ENCODE peak calls at places on chromosomes 11 and 22, in six cellular contexts. I is pancreas, F is AG09319, T is PC-9, B is GM12878, S is fibroblast of mammary gland. E is an unnamed sample.

GRCh38 chr11:117877120-117877784 is 794 bp upstream of the FXYD6 start:
- DNase-seq in S (peak; percentile 15), I (no peak), T (no peak), B (no peak), F (no peak), E (no peak)

GRCh38 chr11:95567685-95568084 is 221.9 kb downstream of the FAM76B start:
- DNase-seq in F (no peak), B (no peak), I (no peak), T (no peak), S (peak; percentile 70), E (no peak)

GRCh38 chr22:47391169-47392053 is 629.0 kb downstream of the TBC1D22A start:
- DNase-seq in I (no peak), F (no peak), B (no peak), S (no peak), T (no peak), E (no peak)

GRCh38 chr22:43042101-43042780 is 27.3 kb upstream of the PACSIN2 start:
- DNase-seq in T (no peak), F (no peak), S (no peak), I (peak; percentile 36), B (no peak), E (no peak)

GRCh38 chr22:39567135-39567946 is 3.2 kb upstream of the CACNA1I start:
- DNase-seq in F (no peak), I (no peak), B (no peak), S (no peak), T (no peak), E (no peak)

GRCh38 chr22:44050766-44051747 is 27.0 kb downstream of the PARVB start:
- DNase-seq in I (no peak), T (no peak), B (no peak), F (no peak), S (no peak), E (no peak)

GRCh38 chr22:31289335-31289734 is 3.0 kb downstream of the PIK3IP1 start:
- DNase-seq in S (no peak), I (no peak), T (no peak), B (no peak), F (no peak), E (no peak)

GRCh38 chr22:32473388-32473952 is 1.1 kb upstream of the FBXO7 start:
- DNase-seq in F (peak; percentile 23), B (peak; percentile 34), I (peak; percentile 17), T (peak; percentile 69), S (peak; percentile 76), E (peak; percentile 63)

GRCh38 chr11:124071622-124071948 is 30.5 kb upstream of the OR10G7 start:
- DNase-seq in F (no peak), B (no peak), S (no peak), T (no peak), I (no peak), E (no peak)

GRCh38 chr11:9573775-9574555 is 495 bp downstream of the WEE1 start:
- DNase-seq in F (no peak), I (no peak), T (no peak), B (no peak), S (no peak), E (no peak)

GRCh38 chr11:19433791-19434190 is 193.0 kb upstream of the E2F8 start:
- DNase-seq in B (no peak), I (no peak), T (no peak), F (no peak), S (no peak), E (no peak)

GRCh38 chr11:66326261-66327111 is 9.6 kb upstream of the CD248 start:
- DNase-seq in T (no peak), I (no peak), F (no peak), B (no peak), S (peak; percentile 59), E (no peak)

GRCh38 chr11:119085523-119085878 is 820 bp downstream of the HMBS start:
- DNase-seq in T (peak; percentile 36), F (no peak), S (no peak), I (no peak), B (no peak), E (no peak)

GRCh38 chr11:48013269-48013901 is 33.0 kb downstream of the PTPRJ start:
- DNase-seq in F (no peak), S (no peak), T (peak; percentile 46), B (no peak), I (peak; percentile 22), E (peak; percentile 46)

GRCh38 chr11:93686812-93687211 is 25.3 kb downstream of the CEP295 start:
- DNase-seq in I (no peak), T (no peak), S (peak; percentile 74), F (no peak), B (no peak), E (no peak)

GRCh38 chr11:122253541-122254317 is 137.7 kb upstream of the BLID start:
- DNase-seq in B (no peak), I (no peak), T (no peak), S (peak; percentile 20), F (no peak), E (no peak)

GRCh38 chr11:133724116-133724515 is 121.2 kb downstream of the SPATA19 start:
- DNase-seq in I (no peak), S (no peak), B (no peak), F (no peak), T (no peak), E (no peak)

DNA sequence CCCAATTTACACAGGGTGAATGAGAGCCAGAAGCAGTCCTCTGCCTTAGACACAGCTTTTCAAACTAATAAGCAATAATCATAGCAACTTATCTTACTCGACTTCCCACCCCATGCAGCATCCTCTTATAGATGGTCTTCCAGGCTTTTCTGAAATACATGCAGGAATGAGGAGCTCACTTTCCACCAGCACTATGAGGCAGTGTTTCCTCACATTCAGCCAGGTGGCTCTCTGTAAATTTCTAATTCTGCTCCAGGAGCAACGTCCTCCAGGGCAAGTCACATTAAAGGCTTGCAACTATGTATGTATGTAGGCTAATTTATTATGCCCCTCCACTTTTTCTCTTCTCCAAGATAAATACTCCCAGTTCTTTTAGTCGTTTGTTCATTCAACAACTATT is 60.0 kb downstream of the PAK1 start:
- DNase-seq in T (no peak), F (no peak), B (no peak), I (no peak), S (no peak), E (no peak)
- TF ChIP-seq CTCF in T (no peak), F (no peak), B (no peak), I (no peak), S (no peak), E (no peak)

GRCh38 chr11:68690671-68691401 is 6.5 kb downstream of the GAL start:
- DNase-seq in B (no peak), I (no peak), F (no peak), T (no peak), S (no peak), E (no peak)
- TF ChIP-seq CTCF in B (no peak), I (no peak), F (peak; percentile 5), T (no peak), S (peak; percentile 19), E (no peak)

GRCh38 chr11:128179512-128179911 is 407.8 kb downstream of the ETS1 start:
- DNase-seq in B (no peak), F (no peak), S (no peak), I (no peak), T (no peak), E (no peak)

GRCh38 chr11:128179049-128179448 is 408.3 kb downstream of the ETS1 start:
- DNase-seq in I (no peak), T (no peak), B (no peak), S (peak; percentile 51), F (peak; percentile 41), E (no peak)

GRCh38 chr11:128172046-128172878 is 415.1 kb downstream of the ETS1 start:
- DNase-seq in B (peak; percentile 38), I (peak; percentile 80), T (peak; percentile 57), F (peak; percentile 66), S (peak; percentile 92), E (peak; percentile 77)

GRCh38 chr11:128171496-128171895 is 415.9 kb downstream of the ETS1 start:
- DNase-seq in T (peak; percentile 39), S (peak; percentile 23), I (no peak), B (no peak), F (no peak), E (no peak)

GRCh38 chr11:128174465-128175101 is 412.8 kb downstream of the ETS1 start:
- DNase-seq in B (no peak), F (no peak), S (peak; percentile 43), I (no peak), T (no peak), E (no peak)
- TF ChIP-seq CTCF in B (no peak), F (no peak), S (no peak), I (no peak), T (no peak), E (no peak)

DNA sequence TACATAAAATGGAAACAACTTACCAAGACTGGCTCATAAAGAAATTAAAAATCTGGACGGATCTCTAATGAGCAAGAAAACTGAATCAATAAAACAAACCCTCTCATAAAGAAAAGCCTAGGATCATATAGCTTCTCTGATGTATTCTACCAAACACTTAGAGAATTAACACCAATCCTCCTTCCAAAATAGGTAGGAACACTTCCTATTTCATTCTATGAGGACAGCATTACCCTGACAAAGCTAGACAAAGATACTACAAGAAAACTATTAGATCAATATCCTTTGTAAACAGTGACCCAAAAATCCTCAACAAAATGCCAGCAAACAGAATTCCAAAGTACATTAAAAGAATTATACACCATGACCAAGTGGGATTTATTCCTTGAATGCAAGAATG is 52.9 kb upstream of the CLTCL1 start:
- DNase-seq in I (no peak), B (no peak), F (no peak), S (no peak), T (no peak), E (no peak)
- TF ChIP-seq CTCF in I (no peak), B (no peak), F (no peak), S (no peak), T (no peak), E (no peak)

DNA sequence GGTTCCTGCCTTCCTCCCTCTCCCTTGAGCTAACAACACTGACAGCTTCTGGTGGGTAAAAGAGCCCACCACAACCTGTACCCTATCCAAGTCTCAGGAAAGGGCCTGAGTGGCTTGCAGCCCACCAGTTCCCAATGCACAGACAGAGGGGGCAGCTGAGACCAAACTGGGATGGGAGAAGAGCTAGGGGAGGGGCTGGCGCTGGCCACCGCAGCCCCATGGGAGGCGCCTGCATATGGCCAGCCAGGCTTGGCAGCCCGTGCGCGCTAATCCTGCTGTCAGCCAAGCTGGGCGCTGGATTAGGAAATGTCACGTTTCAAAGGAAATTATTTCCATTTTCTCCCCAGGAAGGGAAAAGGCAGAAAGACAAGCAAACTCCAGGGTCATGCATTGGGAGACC is 236.8 kb downstream of the BUD13 start:
- DNase-seq in S (no peak), I (no peak), F (no peak), B (no peak), T (no peak), E (no peak)
- TF ChIP-seq CTCF in S (no peak), I (no peak), F (no peak), B (no peak), T (no peak), E (no peak)

GRCh38 chr22:45462034-45462655 is 40.5 kb upstream of the FBLN1 start:
- DNase-seq in F (no peak), T (no peak), S (no peak), B (no peak), I (no peak), E (no peak)
- TF ChIP-seq CTCF in F (no peak), T (peak; percentile 59), S (no peak), B (peak; percentile 7), I (no peak), E (no peak)